ENCODE peak calls at places on chromosomes 5 and 9, in five cellular contexts. One of them, this sample, is unnamed. For H3K9me3 and H3K27me3, the result is how much of the 10 kb centered on the place peaks cover.

GRCh38 chr5:140566665-140567064 is 2.0 kb downstream of the SLC35A4 start:
- DNase-seq in heart right ventricle: no peak
- DNase-seq in neuronal stem cell: no peak
- DNase-seq in RWPE2: no peak
- DNase-seq in tibial nerve: no peak
- DNase-seq in this sample: no peak

GRCh38 chr5:125199968-125200841 is 453.8 kb upstream of the ZNF608 start:
- DNase-seq in neuronal stem cell: no peak
- DNase-seq in heart right ventricle: no peak
- DNase-seq in RWPE2: no peak
- DNase-seq in tibial nerve: no peak
- DNase-seq in this sample: peak

GRCh38 chr5:144183254-144183889 is 12.7 kb downstream of the KCTD16 start:
- DNase-seq in RWPE2: no peak
- DNase-seq in tibial nerve: no peak
- DNase-seq in heart right ventricle: no peak
- DNase-seq in neuronal stem cell: no peak
- DNase-seq in this sample: no peak

GRCh38 chr5:16455670-16456069 is 9.9 kb downstream of the ZNF622 start:
- DNase-seq in neuronal stem cell: no peak
- DNase-seq in heart right ventricle: no peak
- DNase-seq in RWPE2: no peak
- DNase-seq in tibial nerve: no peak
- DNase-seq in this sample: no peak

GRCh38 chr9:121858788-121859187 is 207.4 kb downstream of the DAB2IP start:
- DNase-seq in tibial nerve: no peak
- DNase-seq in RWPE2: peak
- DNase-seq in heart right ventricle: no peak
- DNase-seq in neuronal stem cell: no peak
- DNase-seq in this sample: no peak

GRCh38 chr5:116652196-116652729 is 77.6 kb upstream of the SEMA6A start:
- DNase-seq in RWPE2: no peak
- DNase-seq in tibial nerve: peak
- DNase-seq in neuronal stem cell: peak
- DNase-seq in heart right ventricle: peak
- DNase-seq in this sample: peak

GRCh38 chr5:38670878-38671277 is 114.4 kb upstream of the LIFR start:
- DNase-seq in heart right ventricle: no peak
- DNase-seq in tibial nerve: peak
- DNase-seq in RWPE2: no peak
- DNase-seq in neuronal stem cell: no peak
- DNase-seq in this sample: no peak

GRCh38 chr5:138077064-138077696 is 6.7 kb upstream of the WNT8A start:
- DNase-seq in tibial nerve: peak
- DNase-seq in heart right ventricle: no peak
- DNase-seq in neuronal stem cell: peak
- DNase-seq in RWPE2: no peak
- DNase-seq in this sample: peak

GRCh38 chr5:141876628-141877477 is 1.4 kb downstream of the PCDH1 start:
- DNase-seq in heart right ventricle: no peak
- DNase-seq in tibial nerve: no peak
- DNase-seq in RWPE2: no peak
- DNase-seq in neuronal stem cell: no peak
- DNase-seq in this sample: no peak

GRCh38 chr9:70578720-70579119 is 164.3 kb upstream of the KLF9 start:
- DNase-seq in heart right ventricle: no peak
- DNase-seq in neuronal stem cell: no peak
- DNase-seq in RWPE2: no peak
- DNase-seq in tibial nerve: no peak
- DNase-seq in this sample: no peak

GRCh38 chr5:147628054-147628895 is 118.4 kb upstream of the DPYSL3 start:
- DNase-seq in tibial nerve: peak
- DNase-seq in RWPE2: no peak
- DNase-seq in heart right ventricle: no peak
- DNase-seq in neuronal stem cell: peak
- DNase-seq in this sample: peak

GRCh38 chr5:104111622-104112021 is 549.0 kb upstream of the NUDT12 start:
- DNase-seq in RWPE2: no peak
- DNase-seq in tibial nerve: no peak
- DNase-seq in heart right ventricle: no peak
- DNase-seq in neuronal stem cell: no peak
- DNase-seq in this sample: no peak

GRCh38 chr9:529721-530120 is 311.8 kb upstream of the DMRT1 start:
- DNase-seq in neuronal stem cell: no peak
- DNase-seq in tibial nerve: no peak
- DNase-seq in RWPE2: no peak
- DNase-seq in heart right ventricle: no peak
- DNase-seq in this sample: no peak
- H3K27ac ChIP-seq in neuronal stem cell: no peak
- H3K27ac ChIP-seq in tibial nerve: no peak
- H3K27ac ChIP-seq in RWPE2: peak
- H3K27ac ChIP-seq in heart right ventricle: no peak
- H3K27ac ChIP-seq in this sample: no peak

DNA sequence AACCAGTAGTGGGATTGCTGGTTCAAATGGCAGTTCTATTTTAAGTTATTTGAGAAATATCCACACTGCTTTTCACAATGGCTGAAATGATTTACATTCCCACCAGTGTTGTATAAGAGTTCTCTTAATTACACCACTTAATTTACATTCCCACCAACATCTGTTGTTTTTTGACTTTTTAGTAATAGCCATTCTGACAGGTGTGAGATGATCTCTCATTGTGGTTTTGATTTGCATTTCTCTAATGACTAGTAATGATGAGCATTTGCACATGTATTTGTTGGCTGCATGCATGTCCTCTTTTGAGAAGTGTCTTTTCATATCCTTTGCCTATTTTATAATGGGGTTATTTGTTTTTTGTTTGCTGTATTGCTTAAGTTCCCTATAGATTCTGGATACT is 688.3 kb downstream of the PRR16 start:
- DNase-seq in heart right ventricle: no peak
- DNase-seq in neuronal stem cell: no peak
- DNase-seq in RWPE2: no peak
- DNase-seq in tibial nerve: no peak
- DNase-seq in this sample: no peak
- H3K9me3 ChIP-seq in heart right ventricle: under half
- H3K9me3 ChIP-seq in neuronal stem cell: under half
- H3K9me3 ChIP-seq in RWPE2: under half
- H3K9me3 ChIP-seq in tibial nerve: under half
- H3K9me3 ChIP-seq in this sample: under half

DNA sequence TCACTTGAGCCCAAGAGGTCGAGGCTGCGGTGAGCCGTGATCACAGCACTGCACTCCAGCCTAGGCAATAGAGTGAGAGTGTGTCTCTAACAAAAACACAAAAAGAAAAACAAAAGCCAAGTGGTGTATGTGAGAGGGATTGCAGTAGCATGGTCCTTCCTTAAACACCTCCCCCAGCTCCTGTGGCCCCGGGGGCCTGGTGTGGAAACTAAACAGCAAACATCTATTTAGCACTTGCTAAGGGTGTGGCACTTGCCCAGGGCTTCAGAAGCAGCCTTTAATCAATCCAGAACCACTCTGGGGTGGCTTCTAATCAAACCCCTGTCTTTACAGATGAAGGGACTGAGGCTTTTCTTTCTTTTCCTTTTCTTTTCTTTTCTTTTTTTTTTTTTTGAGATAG is 4.4 kb upstream of the FBP1 start:
- DNase-seq in RWPE2: no peak
- DNase-seq in tibial nerve: no peak
- DNase-seq in heart right ventricle: no peak
- DNase-seq in neuronal stem cell: no peak
- DNase-seq in this sample: no peak
- H3K27me3 ChIP-seq in RWPE2: under half
- H3K27me3 ChIP-seq in tibial nerve: under half
- H3K27me3 ChIP-seq in heart right ventricle: under half
- H3K27me3 ChIP-seq in neuronal stem cell: under half
- H3K27me3 ChIP-seq in this sample: under half

GRCh38 chr5:35987776-35988175 is 3.4 kb downstream of the UGT3A1 start:
- DNase-seq in tibial nerve: no peak
- DNase-seq in neuronal stem cell: no peak
- DNase-seq in RWPE2: no peak
- DNase-seq in heart right ventricle: no peak
- DNase-seq in this sample: no peak

GRCh38 chr5:35988529-35988928 is 2.7 kb downstream of the UGT3A1 start:
- DNase-seq in neuronal stem cell: no peak
- DNase-seq in heart right ventricle: no peak
- DNase-seq in RWPE2: no peak
- DNase-seq in tibial nerve: no peak
- DNase-seq in this sample: no peak

GRCh38 chr5:35990941-35991592 is at the start of gene UGT3A1:
- DNase-seq in RWPE2: no peak
- DNase-seq in heart right ventricle: no peak
- DNase-seq in tibial nerve: no peak
- DNase-seq in neuronal stem cell: peak
- DNase-seq in this sample: peak

DNA sequence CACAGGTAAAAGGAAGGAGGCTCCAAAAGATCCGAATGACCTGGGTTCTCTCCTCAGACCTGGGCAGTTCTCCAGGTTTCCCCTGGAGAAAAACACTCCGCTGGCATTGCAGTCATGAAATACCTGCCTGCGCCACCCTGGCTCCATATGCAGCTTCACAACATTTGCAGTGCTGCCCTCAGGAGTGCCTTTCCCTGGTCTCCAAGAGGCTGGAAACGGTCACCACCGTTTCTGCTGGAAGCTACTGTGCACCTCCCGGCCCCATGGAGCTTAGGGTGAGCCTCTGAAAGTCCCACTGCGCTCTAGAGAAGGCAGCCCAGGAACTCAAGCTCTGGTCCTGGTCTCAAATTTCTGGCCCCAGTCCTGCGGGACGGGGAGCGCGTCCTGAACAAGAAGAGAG is 666 bp downstream of the UGT3A1 start:
- DNase-seq in RWPE2: no peak
- DNase-seq in heart right ventricle: no peak
- DNase-seq in neuronal stem cell: no peak
- DNase-seq in tibial nerve: no peak
- DNase-seq in this sample: no peak
- H3K27ac ChIP-seq in RWPE2: no peak
- H3K27ac ChIP-seq in heart right ventricle: no peak
- H3K27ac ChIP-seq in neuronal stem cell: no peak
- H3K27ac ChIP-seq in tibial nerve: no peak
- H3K27ac ChIP-seq in this sample: no peak

DNA sequence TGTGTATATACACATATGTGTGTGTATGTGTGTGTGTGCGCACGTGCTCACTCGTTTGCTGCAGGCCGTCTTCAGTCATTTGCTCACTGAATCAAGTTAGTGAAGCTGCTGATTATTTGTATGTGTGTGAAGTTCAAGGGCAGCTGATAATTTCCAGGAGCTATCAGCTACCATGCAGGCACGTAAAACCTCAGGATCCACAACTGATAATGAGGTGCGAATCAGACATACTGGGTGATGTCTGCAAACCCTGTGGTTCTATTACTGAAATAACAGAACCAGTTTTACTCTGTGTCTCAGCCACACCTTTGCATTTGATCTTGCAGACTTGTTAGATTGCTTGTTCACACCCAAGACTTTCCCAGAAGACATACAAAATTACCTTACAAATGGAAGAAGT is 257.6 kb downstream of the TAF11L14 start:
- DNase-seq in tibial nerve: no peak
- DNase-seq in RWPE2: no peak
- DNase-seq in neuronal stem cell: no peak
- DNase-seq in heart right ventricle: no peak
- DNase-seq in this sample: no peak
- H3K9me3 ChIP-seq in tibial nerve: under half
- H3K9me3 ChIP-seq in RWPE2: under half
- H3K9me3 ChIP-seq in neuronal stem cell: under half
- H3K9me3 ChIP-seq in heart right ventricle: under half
- H3K9me3 ChIP-seq in this sample: under half

DNA sequence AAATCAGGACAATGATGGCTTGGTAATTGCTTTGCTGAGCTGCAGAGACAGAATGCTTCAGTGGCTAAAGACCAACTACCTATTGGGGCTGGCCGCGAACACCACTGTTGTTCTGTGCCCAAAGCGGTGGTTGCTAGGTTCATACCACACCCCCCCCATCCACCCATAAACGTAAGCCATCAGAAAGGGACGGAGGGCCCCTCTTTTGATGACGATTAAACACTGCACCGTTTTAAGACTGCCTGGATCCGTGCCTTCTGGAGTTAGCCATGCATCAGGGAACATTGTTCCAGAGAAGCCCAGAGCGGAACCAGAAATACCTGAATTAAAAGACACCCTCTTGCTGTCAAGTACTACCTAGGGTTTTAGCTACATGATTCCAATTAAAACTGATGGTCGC is 369.1 kb upstream of the DAP start:
- DNase-seq in tibial nerve: no peak
- DNase-seq in heart right ventricle: no peak
- DNase-seq in neuronal stem cell: no peak
- DNase-seq in RWPE2: no peak
- DNase-seq in this sample: no peak
- H3K27me3 ChIP-seq in tibial nerve: under half
- H3K27me3 ChIP-seq in heart right ventricle: under half
- H3K27me3 ChIP-seq in neuronal stem cell: under half
- H3K27me3 ChIP-seq in RWPE2: under half
- H3K27me3 ChIP-seq in this sample: under half

DNA sequence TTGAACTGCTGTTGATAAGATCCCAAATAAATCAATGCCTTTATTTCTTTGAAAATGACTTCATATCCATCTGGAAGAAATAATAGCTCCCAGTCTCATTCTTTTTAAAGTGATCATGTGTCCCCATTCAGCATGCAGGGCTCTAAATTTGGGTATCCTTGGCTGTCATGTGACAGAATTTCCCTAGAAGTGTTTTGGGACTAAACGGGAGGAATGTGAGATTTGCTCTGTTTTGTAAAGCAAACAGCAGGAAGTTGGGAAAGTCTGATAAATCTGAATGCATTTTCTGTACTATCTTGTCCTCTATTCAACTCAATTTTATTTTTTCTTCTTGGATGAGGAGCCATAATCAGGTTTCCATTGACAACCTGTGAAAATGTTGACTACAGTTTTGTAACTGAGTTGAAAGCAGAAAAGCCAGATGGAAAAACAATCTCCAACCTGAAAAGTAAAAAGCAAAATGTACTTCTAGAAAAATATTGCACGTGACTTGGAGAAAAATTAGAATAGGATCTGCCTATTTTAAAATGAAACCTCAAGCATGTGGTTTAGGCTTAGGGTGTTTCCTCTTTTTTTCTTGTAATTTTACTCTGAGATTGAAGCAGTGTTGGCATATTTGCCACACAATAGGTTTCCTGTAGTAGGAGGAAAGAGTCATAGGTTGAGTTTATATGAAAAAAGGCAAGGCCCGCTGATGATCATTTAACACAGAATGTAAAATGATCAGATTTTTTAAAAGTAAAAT is 76.2 kb upstream of the IL6ST start:
- DNase-seq in RWPE2: no peak
- DNase-seq in heart right ventricle: no peak
- DNase-seq in tibial nerve: no peak
- DNase-seq in neuronal stem cell: no peak
- DNase-seq in this sample: no peak
- H3K27ac ChIP-seq in RWPE2: no peak
- H3K27ac ChIP-seq in heart right ventricle: peak
- H3K27ac ChIP-seq in tibial nerve: no peak
- H3K27ac ChIP-seq in neuronal stem cell: no peak
- H3K27ac ChIP-seq in this sample: no peak